ENCODE peak calls at places on chromosomes 6 and 20, in nine cellular contexts. M, W, H, S, Z, X, T, B and I are unnamed samples.

GRCh38 chr6:147782302-147782701 is 273.8 kb downstream of the SAMD5 start:
- DNase-seq in M (no peak), W (peak; percentile 39), H (no peak), S (no peak), Z (no peak), X (no peak), T (no peak), B (peak; percentile 40), I (no peak)

GRCh38 chr6:111185954-111186353 is 98.7 kb downstream of the SLC16A10 start:
- DNase-seq in M (no peak), W (no peak), H (no peak), S (no peak), Z (no peak), X (no peak), T (no peak), B (no peak), I (no peak)

GRCh38 chr6:21596379-21597242 is 3.1 kb downstream of the SOX4 start:
- DNase-seq in M (peak; percentile 73), W (peak; percentile 66), H (peak; percentile 82), S (peak; percentile 68), Z (no peak), X (peak; percentile 45), T (peak; percentile 73), B (peak; percentile 57), I (peak; percentile 43)

GRCh38 chr6:151452750-151453427 is 963 bp upstream of the RMND1 start:
- DNase-seq in M (no peak), W (peak; percentile 55), H (peak; percentile 66), S (peak; percentile 23), Z (no peak), X (peak; percentile 41), T (peak; percentile 32), B (peak; percentile 24), I (peak; percentile 17)

GRCh38 chr6:135314543-135314942 is 133.4 kb downstream of the MYB start:
- DNase-seq in M (peak; percentile 54), W (no peak), H (no peak), S (no peak), Z (no peak), X (no peak), T (peak; percentile 14), B (no peak), I (no peak)

GRCh38 chr6:149477544-149477943 is 7.3 kb downstream of the ZC3H12D start:
- DNase-seq in M (no peak), W (no peak), H (no peak), S (no peak), Z (no peak), X (no peak), T (no peak), B (no peak), I (no peak)

GRCh38 chr6:157630463-157631080 is 192.5 kb upstream of the SNX9 start:
- DNase-seq in M (no peak), W (no peak), H (no peak), S (no peak), Z (no peak), X (no peak), T (no peak), B (no peak), I (no peak)

GRCh38 chr6:158642097-158642601 is 2.4 kb downstream of the DYNLT1 start:
- DNase-seq in M (no peak), W (peak; percentile 93), H (peak; percentile 96), S (no peak), Z (no peak), X (peak; percentile 93), T (no peak), B (peak; percentile 50), I (no peak)

GRCh38 chr6:30614044-30614842 is 2.8 kb downstream of the PPP1R10 start:
- DNase-seq in M (no peak), W (no peak), H (no peak), S (no peak), Z (no peak), X (no peak), T (no peak), B (no peak), I (no peak)

GRCh38 chr6:79602859-79603258 is 28.3 kb upstream of the SH3BGRL2 start:
- DNase-seq in M (no peak), W (no peak), H (no peak), S (no peak), Z (no peak), X (no peak), T (no peak), B (no peak), I (no peak)

GRCh38 chr6:14211596-14211961 is 94.0 kb downstream of the CD83 start:
- DNase-seq in M (peak; percentile 70), W (peak; percentile 9), H (peak; percentile 56), S (peak; percentile 61), Z (no peak), X (no peak), T (no peak), B (peak; percentile 73), I (no peak)

GRCh38 chr6:113644861-113645575 is 212.1 kb upstream of the MARCKS start:
- DNase-seq in M (no peak), W (peak; percentile 78), H (peak; percentile 95), S (no peak), Z (peak; percentile 40), X (peak; percentile 80), T (no peak), B (no peak), I (no peak)

GRCh38 chr6:56556751-56557540 is 85.7 kb downstream of the DST start:
- DNase-seq in M (no peak), W (no peak), H (no peak), S (no peak), Z (no peak), X (no peak), T (no peak), B (no peak), I (no peak)

GRCh38 chr20:56626367-56627121 is 2.6 kb upstream of the TFAP2C start:
- DNase-seq in M (peak; percentile 92), W (no peak), H (peak; percentile 52), S (peak; percentile 74), Z (peak; percentile 10), X (peak; percentile 86), T (no peak), B (peak; percentile 71), I (no peak)

GRCh38 chr6:39999006-39999867 is 65.0 kb upstream of the MOCS1 start:
- DNase-seq in M (no peak), W (no peak), H (no peak), S (no peak), Z (no peak), X (no peak), T (no peak), B (no peak), I (no peak)

GRCh38 chr20:54345817-54346216 is 129.6 kb upstream of the DOK5 start:
- DNase-seq in M (no peak), W (no peak), H (peak; percentile 76), S (no peak), Z (no peak), X (no peak), T (no peak), B (no peak), I (no peak)

GRCh38 chr6:34602318-34603111 is 46.4 kb upstream of the SPDEF start:
- DNase-seq in M (no peak), W (peak; percentile 67), H (no peak), S (no peak), Z (no peak), X (peak; percentile 36), T (no peak), B (peak; percentile 43), I (no peak)

GRCh38 chr6:141153563-141153962 is 979.2 kb upstream of the GJE1 start:
- DNase-seq in M (peak; percentile 94), W (no peak), H (no peak), S (no peak), Z (no peak), X (no peak), T (peak; percentile 4), B (no peak), I (peak; percentile 98)

GRCh38 chr6:90178294-90178678 is 118.4 kb downstream of the BACH2 start:
- DNase-seq in M (no peak), W (no peak), H (no peak), S (no peak), Z (no peak), X (no peak), T (no peak), B (no peak), I (no peak)
- H4K20me1 ChIP-seq in M (no peaks in the 10 kb centered on the region), W (no peaks in the 10 kb centered on the region), H (no peaks in the 10 kb centered on the region), S (no peaks in the 10 kb centered on the region), Z (no peaks in the 10 kb centered on the region), X (no peaks in the 10 kb centered on the region), T (peaks cover 10% of the 10 kb centered on the region), B (no peaks in the 10 kb centered on the region), I (no peaks in the 10 kb centered on the region)

GRCh38 chr20:1163653-1164052 is 21.1 kb downstream of the TMEM74B start:
- DNase-seq in M (no peak), W (no peak), H (no peak), S (no peak), Z (no peak), X (no peak), T (no peak), B (no peak), I (peak; percentile 61)

GRCh38 chr20:1164871-1165270 is 19.9 kb downstream of the TMEM74B start:
- DNase-seq in M (no peak), W (no peak), H (no peak), S (no peak), Z (no peak), X (no peak), T (no peak), B (no peak), I (no peak)

GRCh38 chr20:1166963-1167720 is 17.6 kb downstream of the TMEM74B start:
- DNase-seq in M (no peak), W (no peak), H (no peak), S (no peak), Z (no peak), X (no peak), T (no peak), B (no peak), I (no peak)

GRCh38 chr20:1165941-1166340 is 18.8 kb downstream of the TMEM74B start:
- DNase-seq in M (no peak), W (no peak), H (no peak), S (no peak), Z (no peak), X (no peak), T (no peak), B (no peak), I (no peak)

GRCh38 chr20:1165521-1165920 is 19.3 kb downstream of the TMEM74B start:
- DNase-seq in M (no peak), W (no peak), H (no peak), S (no peak), Z (no peak), X (no peak), T (no peak), B (no peak), I (no peak)
- H3K9me2 ChIP-seq in M (no peaks in the 10 kb centered on the region), W (no peaks in the 10 kb centered on the region), H (no peaks in the 10 kb centered on the region), S (no peaks in the 10 kb centered on the region), Z (no peaks in the 10 kb centered on the region), X (no peaks in the 10 kb centered on the region), T (no peaks in the 10 kb centered on the region), B (no peaks in the 10 kb centered on the region), I (no peaks in the 10 kb centered on the region)

DNA sequence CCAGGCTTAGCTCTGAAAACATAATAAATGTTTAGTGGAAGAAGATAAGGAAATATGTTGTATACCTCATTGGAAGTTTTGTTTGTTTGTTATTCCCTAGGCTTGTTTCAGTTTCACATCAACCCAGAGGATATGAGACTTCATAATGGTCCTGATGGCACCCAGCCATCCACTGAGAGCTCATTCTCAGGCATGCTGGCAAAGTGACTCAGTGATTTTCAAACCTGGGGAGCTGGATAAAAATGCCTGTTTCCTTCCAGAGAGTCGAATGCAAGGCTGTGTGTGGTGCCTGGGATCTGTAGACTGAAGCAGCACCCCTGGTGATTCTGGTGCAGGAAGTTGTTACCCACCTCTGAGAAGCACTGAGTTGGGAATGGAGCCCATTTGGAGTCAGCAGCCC is 205.1 kb downstream of the FARS2 start:
- DNase-seq in M (no peak), W (peak; percentile 54), H (peak; percentile 88), S (no peak), Z (no peak), X (no peak), T (no peak), B (no peak), I (no peak)
- H3K4me2 ChIP-seq in M (no peak overlapping the region), W (peak overlapping the region; percentile 61), H (peak overlapping the region; percentile 78), S (no peak overlapping the region), Z (no peak overlapping the region), X (no peak overlapping the region), T (no peak overlapping the region), B (no peak overlapping the region), I (no peak overlapping the region)

GRCh38 chr20:22060610-22061009 is 355.1 kb downstream of the PAX1 start:
- DNase-seq in M (no peak), W (no peak), H (no peak), S (no peak), Z (no peak), X (no peak), T (no peak), B (no peak), I (peak; percentile 85)
- H4K20me1 ChIP-seq in M (no peaks in the 10 kb centered on the region), W (no peaks in the 10 kb centered on the region), H (no peaks in the 10 kb centered on the region), S (no peaks in the 10 kb centered on the region), Z (no peaks in the 10 kb centered on the region), X (no peaks in the 10 kb centered on the region), T (no peaks in the 10 kb centered on the region), B (no peaks in the 10 kb centered on the region), I (no peaks in the 10 kb centered on the region)